ENCODE peak calls at places on chromosomes 5 and 9, in four cellular contexts. A is H1, V is HepG2, W is K562. Y is an unnamed sample.

GRCh38 chr5:34616665-34617064 is 39.5 kb upstream of the RAI14 start:
- DNase-seq in V (no peak), A (no peak), W (no peak), Y (no peak)

GRCh38 chr5:79850941-79851693 is 139.9 kb downstream of the MTX3 start:
- DNase-seq in A (no peak), W (no peak), V (no peak), Y (no peak)

GRCh38 chr5:51033215-51033614 is 350.0 kb upstream of the ISL1 start:
- DNase-seq in W (no peak), V (no peak), A (no peak), Y (no peak)

GRCh38 chr5:83474170-83474796 is 2.7 kb downstream of the VCAN start:
- DNase-seq in V (peak), W (peak), A (peak), Y (peak)

GRCh38 chr5:91189480-91190332 is 193.4 kb downstream of the ARRDC3 start:
- DNase-seq in V (peak), W (no peak), A (no peak), Y (peak)

GRCh38 chr5:78560000-78560399 is 88.6 kb downstream of the LHFPL2 start:
- DNase-seq in A (no peak), V (no peak), W (no peak), Y (no peak)

GRCh38 chr5:75016896-75017295 is 35.5 kb downstream of the GCNT4 start:
- DNase-seq in V (no peak), A (no peak), W (no peak), Y (no peak)

GRCh38 chr5:34838785-34839714 is at the start of gene TTC23L:
- DNase-seq in W (peak), A (peak), V (peak), Y (peak)

GRCh38 chr5:83724001-83724400 is 3.3 kb upstream of the HAPLN1 start:
- DNase-seq in W (no peak), V (peak), A (no peak), Y (no peak)

GRCh38 chr9:136859821-136860269 is 6.3 kb downstream of the EDF1 start:
- DNase-seq in W (no peak), A (peak), V (no peak), Y (no peak)

GRCh38 chr9:69016366-69017096 is 2.6 kb upstream of the PRKACG start:
- DNase-seq in W (no peak), V (no peak), A (no peak), Y (no peak)

GRCh38 chr5:139669681-139670368 is 21.7 kb downstream of the CXXC5 start:
- DNase-seq in V (peak), W (peak), A (no peak), Y (no peak)

GRCh38 chr9:135372036-135372435 is 107.5 kb upstream of the PPP1R26 start:
- DNase-seq in A (no peak), V (no peak), W (no peak), Y (no peak)

GRCh38 chr5:106331415-106331814 is 1339.3 kb downstream of the EFNA5 start:
- DNase-seq in W (no peak), V (no peak), A (no peak), Y (no peak)

GRCh38 chr9:87859786-87860185 is 22.9 kb upstream of the SPATA31E1 start:
- DNase-seq in W (no peak), A (no peak), V (no peak), Y (no peak)

GRCh38 chr5:106699198-106699597 is 971.5 kb downstream of the EFNA5 start:
- DNase-seq in A (peak), V (no peak), W (no peak), Y (no peak)

GRCh38 chr5:142181096-142181495 is 72.5 kb downstream of the NDFIP1 start:
- DNase-seq in A (no peak), V (no peak), W (no peak), Y (no peak)

GRCh38 chr5:145244788-145245187 is 590.4 kb downstream of the PRELID2 start:
- DNase-seq in V (no peak), A (no peak), W (no peak), Y (no peak)

GRCh38 chr5:143796110-143796509 is 15.9 kb upstream of the HMHB1 start:
- DNase-seq in A (no peak), W (no peak), V (no peak), Y (no peak)

GRCh38 chr5:137336161-137336560 is 163.0 kb downstream of the SPOCK1 start:
- DNase-seq in V (no peak), A (no peak), W (no peak), Y (no peak)

GRCh38 chr5:132315529-132316067 is 21.4 kb downstream of the SLC22A4 start:
- DNase-seq in W (peak), A (no peak), V (no peak), Y (no peak)

GRCh38 chr5:104178066-104178465 is 615.5 kb upstream of the NUDT12 start:
- DNase-seq in W (no peak), A (no peak), V (no peak), Y (no peak)

GRCh38 chr9:343773-344172 is 129.1 kb downstream of the DOCK8 start:
- DNase-seq in W (no peak), A (no peak), V (no peak), Y (no peak)

GRCh38 chr5:150541895-150542294 is 34.0 kb downstream of the NDST1 start:
- DNase-seq in V (peak), A (no peak), W (no peak), Y (no peak)

GRCh38 chr5:553874-554273 is 29.6 kb upstream of the SLC9A3 start:
- DNase-seq in W (no peak), V (no peak), A (no peak), Y (peak)

GRCh38 chr9:127144670-127145458 is 22.4 kb upstream of the ANGPTL2 start:
- DNase-seq in V (no peak), W (no peak), A (peak), Y (no peak)

GRCh38 chr9:136326061-136326776 is 1.1 kb upstream of the GPSM1 start:
- DNase-seq in V (no peak), W (no peak), A (peak), Y (no peak)

GRCh38 chr9:1057910-1058309 is 7.8 kb downstream of the DMRT2 start:
- DNase-seq in W (no peak), A (no peak), V (no peak), Y (no peak)

GRCh38 chr9:134063088-134063875 is 4.5 kb downstream of the BRD3 start:
- DNase-seq in V (no peak), W (no peak), A (peak), Y (no peak)

GRCh38 chr5:60649288-60649917 is 50.6 kb downstream of the DEPDC1B start:
- DNase-seq in W (peak), A (no peak), V (peak), Y (peak)

DNA sequence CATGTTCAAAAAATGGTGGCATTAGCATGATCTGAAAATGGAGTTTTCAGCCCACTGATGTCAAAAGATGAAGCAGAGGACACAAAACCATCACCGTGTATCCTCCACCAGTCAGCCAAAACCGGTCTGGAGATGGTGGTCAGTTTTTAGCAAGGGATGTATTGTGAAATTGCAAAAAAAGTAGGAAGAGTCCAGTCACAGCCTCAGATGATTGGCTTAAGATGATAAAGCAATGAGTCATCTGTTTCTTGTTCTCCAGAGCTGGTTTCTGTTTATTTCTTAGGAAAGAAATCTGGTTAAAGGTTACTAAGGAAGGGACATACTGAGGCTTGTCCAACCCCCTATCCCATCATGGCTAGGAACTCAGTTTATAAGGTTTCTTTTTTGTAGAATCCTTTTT is 47.8 kb downstream of the DEPDC1B start:
- DNase-seq in A (no peak), W (peak), V (no peak), Y (peak)
- H3K4me3 ChIP-seq in A (no peak), W (no peak), V (no peak), Y (no peak)

GRCh38 chr9:124781967-124782660 is 5.2 kb downstream of the OLFML2A start:
- DNase-seq in A (peak), W (no peak), V (no peak), Y (no peak)

GRCh38 chr9:124786881-124787573 is 10.1 kb downstream of the OLFML2A start:
- DNase-seq in V (no peak), A (peak), W (no peak), Y (no peak)

GRCh38 chr9:124783830-124784229 is 6.9 kb downstream of the OLFML2A start:
- DNase-seq in W (no peak), V (no peak), A (peak), Y (no peak)

GRCh38 chr9:124782661-124783574 is 6.0 kb downstream of the OLFML2A start:
- DNase-seq in W (no peak), V (no peak), A (peak), Y (no peak)

DNA sequence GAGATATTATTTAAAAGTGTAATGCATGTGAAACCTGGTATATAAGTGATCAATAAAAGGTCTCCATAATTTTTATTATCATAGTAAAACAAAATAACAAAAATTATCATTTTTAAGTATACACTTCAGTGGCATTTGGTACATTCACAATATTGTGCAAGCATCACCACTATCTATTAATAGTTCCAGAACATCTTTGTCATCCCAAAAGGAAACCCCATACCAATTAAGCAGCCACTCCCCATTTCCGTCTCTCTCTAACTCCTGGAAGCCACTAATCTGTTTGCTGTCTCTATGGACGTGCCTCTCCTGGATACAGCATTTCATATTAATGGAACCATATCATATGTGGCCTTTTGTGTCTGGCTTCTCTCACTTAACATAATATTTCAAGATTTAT is 7.6 kb downstream of the OLFML2A start:
- DNase-seq in A (no peak), V (no peak), W (no peak), Y (no peak)
- TF ChIP-seq PHF8 in A (no peak), V (no peak), W (no peak), Y (no peak)

DNA sequence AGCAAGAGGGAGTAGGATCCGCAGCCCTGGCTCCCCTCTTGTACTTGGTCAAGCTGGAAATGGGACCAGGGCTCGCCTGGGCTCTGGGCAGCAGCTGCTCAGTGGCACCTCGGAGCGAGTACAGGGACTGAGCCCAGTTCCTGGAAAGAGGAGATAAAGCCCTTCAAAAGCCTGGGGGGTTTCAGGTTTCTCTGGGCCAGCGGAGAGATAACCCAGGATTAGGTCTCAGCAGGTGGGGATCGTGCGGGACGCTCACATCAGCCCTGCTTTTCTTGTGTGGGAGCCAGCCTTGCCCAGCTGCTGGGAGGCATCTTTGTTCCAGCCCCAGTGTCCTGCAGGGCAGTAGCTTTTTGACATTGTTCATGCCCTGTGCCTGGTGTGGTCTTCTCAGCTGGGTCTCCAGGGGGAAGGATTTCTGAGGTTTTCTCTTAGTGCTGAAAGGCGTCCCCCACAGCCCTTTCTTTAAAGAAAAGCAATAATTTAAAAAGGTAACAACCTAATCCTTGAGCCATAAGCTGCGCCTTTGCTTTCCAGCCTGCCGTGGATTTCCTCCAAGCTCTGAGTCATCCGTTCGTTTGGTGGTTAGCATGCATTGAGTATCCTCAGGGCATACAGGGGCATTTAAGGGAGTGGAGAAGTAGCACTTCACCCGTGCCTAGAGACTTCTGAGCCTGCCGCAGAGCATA is 657 bp upstream of the TNC start:
- DNase-seq in W (no peak), A (peak), V (no peak), Y (peak)
- H3K4me3 ChIP-seq in W (no peak), A (peak), V (no peak), Y (peak)

GRCh38 chr5:6739603-6740002 is 26.4 kb downstream of the TENT4A start:
- DNase-seq in W (no peak), V (no peak), A (no peak), Y (no peak)

GRCh38 chr5:6734781-6735180 is 21.5 kb downstream of the TENT4A start:
- DNase-seq in V (no peak), W (no peak), A (no peak), Y (no peak)

GRCh38 chr5:6736524-6737042 is 23.4 kb downstream of the TENT4A start:
- DNase-seq in V (no peak), W (no peak), A (no peak), Y (no peak)

GRCh38 chr5:6736106-6736505 is 22.9 kb downstream of the TENT4A start:
- DNase-seq in W (no peak), V (no peak), A (no peak), Y (no peak)

GRCh38 chr5:6737043-6737941 is 24.1 kb downstream of the TENT4A start:
- DNase-seq in V (no peak), W (no peak), A (no peak), Y (no peak)
- TF ChIP-seq PHF8 in V (no peak), W (no peak), A (no peak), Y (no peak)

DNA sequence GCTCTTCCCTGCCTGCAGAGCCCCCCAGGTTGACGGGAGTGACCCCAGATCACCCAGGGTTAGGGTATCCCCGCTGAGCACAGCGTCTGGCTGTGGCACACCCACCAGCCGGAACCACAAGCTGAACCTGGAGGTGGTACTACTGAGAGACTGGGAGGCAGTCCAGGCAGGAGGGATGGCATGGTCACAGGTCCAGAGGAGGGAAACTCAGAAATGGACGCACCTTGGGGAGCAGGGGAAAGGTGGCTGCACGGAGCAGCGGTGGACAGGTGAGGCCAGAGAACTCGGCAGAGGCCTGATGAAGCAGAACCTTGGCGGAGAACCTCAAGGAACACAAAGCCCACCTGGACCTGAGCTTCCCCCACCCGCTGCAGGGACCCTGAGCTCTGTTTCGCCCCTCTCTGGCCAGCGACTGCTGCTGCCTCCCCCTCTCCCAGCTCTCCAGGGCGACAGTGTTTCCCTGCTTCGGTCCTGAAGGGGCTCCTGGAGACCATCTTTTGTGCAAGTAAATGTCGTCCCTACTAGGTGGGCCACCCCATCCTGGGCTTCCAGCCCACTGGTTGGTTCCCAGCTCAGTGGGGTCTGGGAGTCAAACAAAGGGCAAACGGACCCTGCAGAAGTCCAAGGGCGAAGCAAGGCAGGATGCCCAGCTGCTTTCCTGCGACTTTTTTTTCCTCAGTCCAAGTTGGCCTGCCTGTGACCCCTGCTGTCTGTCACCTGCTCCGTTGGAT is 845 bp downstream of the ADGRD2 start:
- DNase-seq in W (no peak), V (no peak), A (no peak), Y (no peak)
- H3K4me3 ChIP-seq in W (no peak), V (no peak), A (peak), Y (no peak)

DNA sequence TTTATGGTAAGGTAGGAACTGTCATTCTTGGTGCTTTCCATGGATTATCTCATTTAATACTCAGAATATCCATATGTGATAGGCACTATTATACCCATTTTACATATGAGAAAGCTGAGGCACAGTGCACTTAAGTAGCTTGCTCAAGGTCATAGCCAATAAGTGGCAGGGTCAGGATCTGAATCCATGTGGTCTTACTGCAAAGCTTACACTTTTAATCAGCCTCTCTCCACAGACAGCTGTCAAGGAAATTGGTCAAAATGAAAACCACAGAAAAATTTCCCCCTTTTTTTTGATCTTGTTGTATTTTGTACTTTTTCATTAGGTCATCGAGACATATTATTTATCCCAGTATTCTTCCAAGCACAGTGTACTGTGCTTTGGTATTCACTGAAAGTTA is 78.5 kb downstream of the ERCC6L2 start:
- DNase-seq in A (no peak), V (no peak), W (no peak), Y (no peak)
- TF ChIP-seq PHF8 in A (no peak), V (no peak), W (no peak), Y (no peak)

GRCh38 chr5:15929616-15930303 is 249.8 kb downstream of the MARCHF11 start:
- DNase-seq in A (no peak), V (no peak), W (no peak), Y (no peak)
- H3K4me3 ChIP-seq in A (no peak), V (no peak), W (no peak), Y (no peak)

Y was measured in A549.